ENCODE peak calls at places on chromosomes 13 and 19, in ten cellular contexts. One of them, this sample, is unnamed. For H3K4me1, the result is how much of the 10 kb centered on the place peaks cover.

GRCh38 chr19:51702754-51703654 is 9.9 kb downstream of the SPACA6 start:
- DNase-seq in H1: peak
- DNase-seq in endodermal cell: peak
- DNase-seq in aorta: peak
- DNase-seq in GM23338: peak
- DNase-seq in A549: no peak
- DNase-seq in CD4-positive, CD25-positive, alpha-beta regulatory T cell: no peak
- DNase-seq in adipocyte: no peak
- DNase-seq in thoracic aorta: no peak
- DNase-seq in tibial nerve: no peak
- DNase-seq in this sample: no peak

GRCh38 chr19:49793561-49793840 is 19.6 kb downstream of the FUZ start:
- DNase-seq in H1: no peak
- DNase-seq in endodermal cell: no peak
- DNase-seq in aorta: no peak
- DNase-seq in GM23338: no peak
- DNase-seq in A549: peak
- DNase-seq in CD4-positive, CD25-positive, alpha-beta regulatory T cell: no peak
- DNase-seq in adipocyte: no peak
- DNase-seq in thoracic aorta: no peak
- DNase-seq in tibial nerve: no peak
- DNase-seq in this sample: no peak

GRCh38 chr19:56613639-56614038 is 18.5 kb downstream of the ZNF71 start:
- DNase-seq in H1: no peak
- DNase-seq in endodermal cell: no peak
- DNase-seq in aorta: peak
- DNase-seq in GM23338: no peak
- DNase-seq in A549: no peak
- DNase-seq in CD4-positive, CD25-positive, alpha-beta regulatory T cell: no peak
- DNase-seq in adipocyte: no peak
- DNase-seq in thoracic aorta: no peak
- DNase-seq in tibial nerve: no peak
- DNase-seq in this sample: no peak

GRCh38 chr19:38046254-38047047 is 139.4 kb downstream of the SIPA1L3 start:
- DNase-seq in H1: no peak
- DNase-seq in endodermal cell: no peak
- DNase-seq in aorta: no peak
- DNase-seq in GM23338: no peak
- DNase-seq in A549: no peak
- DNase-seq in CD4-positive, CD25-positive, alpha-beta regulatory T cell: no peak
- DNase-seq in adipocyte: no peak
- DNase-seq in thoracic aorta: no peak
- DNase-seq in tibial nerve: no peak
- DNase-seq in this sample: no peak

GRCh38 chr13:34913040-34913439 is 29.0 kb upstream of the NBEA start:
- DNase-seq in H1: peak
- DNase-seq in endodermal cell: peak
- DNase-seq in aorta: no peak
- DNase-seq in GM23338: peak
- DNase-seq in A549: peak
- DNase-seq in CD4-positive, CD25-positive, alpha-beta regulatory T cell: no peak
- DNase-seq in adipocyte: peak
- DNase-seq in thoracic aorta: no peak
- DNase-seq in tibial nerve: no peak
- DNase-seq in this sample: peak

GRCh38 chr19:45878043-45878794 is 7.7 kb downstream of the IRF2BP1 start:
- DNase-seq in H1: no peak
- DNase-seq in endodermal cell: peak
- DNase-seq in aorta: no peak
- DNase-seq in GM23338: no peak
- DNase-seq in A549: no peak
- DNase-seq in CD4-positive, CD25-positive, alpha-beta regulatory T cell: no peak
- DNase-seq in adipocyte: no peak
- DNase-seq in thoracic aorta: no peak
- DNase-seq in tibial nerve: no peak
- DNase-seq in this sample: no peak

GRCh38 chr13:111962431-111962891 is 104.5 kb upstream of the SOX1 start:
- DNase-seq in H1: no peak
- DNase-seq in endodermal cell: no peak
- DNase-seq in aorta: no peak
- DNase-seq in GM23338: no peak
- DNase-seq in A549: no peak
- DNase-seq in CD4-positive, CD25-positive, alpha-beta regulatory T cell: no peak
- DNase-seq in adipocyte: no peak
- DNase-seq in thoracic aorta: no peak
- DNase-seq in tibial nerve: no peak
- DNase-seq in this sample: no peak

GRCh38 chr13:52644108-52644507 is 1.9 kb downstream of the HNRNPA1L2 start:
- DNase-seq in H1: no peak
- DNase-seq in endodermal cell: no peak
- DNase-seq in aorta: no peak
- DNase-seq in GM23338: no peak
- DNase-seq in A549: no peak
- DNase-seq in CD4-positive, CD25-positive, alpha-beta regulatory T cell: no peak
- DNase-seq in adipocyte: no peak
- DNase-seq in thoracic aorta: no peak
- DNase-seq in tibial nerve: no peak
- DNase-seq in this sample: no peak

GRCh38 chr13:79528759-79529191 is 47.8 kb downstream of the NDFIP2 start:
- DNase-seq in H1: no peak
- DNase-seq in endodermal cell: no peak
- DNase-seq in aorta: no peak
- DNase-seq in GM23338: no peak
- DNase-seq in A549: no peak
- DNase-seq in CD4-positive, CD25-positive, alpha-beta regulatory T cell: no peak
- DNase-seq in adipocyte: no peak
- DNase-seq in thoracic aorta: no peak
- DNase-seq in tibial nerve: no peak
- DNase-seq in this sample: no peak

GRCh38 chr19:52034051-52034728 is 6.0 kb upstream of the ZNF614 start:
- DNase-seq in H1: no peak
- DNase-seq in endodermal cell: no peak
- DNase-seq in aorta: no peak
- DNase-seq in GM23338: no peak
- DNase-seq in A549: peak
- DNase-seq in CD4-positive, CD25-positive, alpha-beta regulatory T cell: no peak
- DNase-seq in adipocyte: no peak
- DNase-seq in thoracic aorta: no peak
- DNase-seq in tibial nerve: no peak
- DNase-seq in this sample: no peak

GRCh38 chr19:28553005-28553404 is 659.9 kb downstream of the UQCRFS1 start:
- DNase-seq in H1: no peak
- DNase-seq in endodermal cell: no peak
- DNase-seq in aorta: no peak
- DNase-seq in GM23338: no peak
- DNase-seq in A549: no peak
- DNase-seq in CD4-positive, CD25-positive, alpha-beta regulatory T cell: no peak
- DNase-seq in adipocyte: no peak
- DNase-seq in thoracic aorta: no peak
- DNase-seq in tibial nerve: no peak
- DNase-seq in this sample: no peak

GRCh38 chr13:25846227-25846984 is 205.4 kb downstream of the SHISA2 start:
- DNase-seq in H1: no peak
- DNase-seq in endodermal cell: no peak
- DNase-seq in aorta: no peak
- DNase-seq in GM23338: no peak
- DNase-seq in A549: no peak
- DNase-seq in CD4-positive, CD25-positive, alpha-beta regulatory T cell: no peak
- DNase-seq in adipocyte: no peak
- DNase-seq in thoracic aorta: no peak
- DNase-seq in tibial nerve: no peak
- DNase-seq in this sample: no peak

GRCh38 chr13:27375686-27376326 is 48.6 kb upstream of the GTF3A start:
- DNase-seq in H1: no peak
- DNase-seq in endodermal cell: peak
- DNase-seq in aorta: peak
- DNase-seq in GM23338: peak
- DNase-seq in A549: peak
- DNase-seq in CD4-positive, CD25-positive, alpha-beta regulatory T cell: peak
- DNase-seq in adipocyte: peak
- DNase-seq in thoracic aorta: no peak
- DNase-seq in tibial nerve: no peak
- DNase-seq in this sample: peak

DNA sequence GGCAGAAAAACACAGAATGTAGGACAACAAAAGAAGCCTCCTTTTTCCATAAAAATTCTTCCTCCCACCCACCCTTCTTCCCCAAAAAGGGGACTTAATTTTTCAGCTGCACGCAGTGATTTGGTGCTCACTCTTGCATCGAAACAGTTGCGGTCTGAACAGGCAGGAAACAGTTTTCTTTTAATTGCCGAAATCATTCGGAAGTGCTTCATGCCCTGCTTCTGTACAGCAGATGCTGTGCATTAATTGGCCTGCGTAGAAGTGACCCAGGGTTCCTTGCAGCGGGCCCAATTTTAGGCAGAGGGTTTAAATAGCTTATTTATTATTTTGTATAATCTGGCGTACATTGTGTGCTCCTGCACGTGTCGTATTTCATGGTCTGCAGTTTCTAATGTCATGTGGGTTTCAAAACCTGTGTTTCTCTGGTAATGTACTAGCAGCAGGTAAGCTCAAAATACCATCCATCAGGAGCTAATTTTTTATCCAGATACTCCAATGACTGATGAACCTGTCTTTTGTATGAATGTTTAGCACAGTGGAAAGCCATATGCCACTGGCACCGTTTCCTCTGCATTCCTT is 66.6 kb downstream of the GGACT start:
- DNase-seq in H1: no peak
- DNase-seq in endodermal cell: peak
- DNase-seq in aorta: no peak
- DNase-seq in GM23338: no peak
- DNase-seq in A549: no peak
- DNase-seq in CD4-positive, CD25-positive, alpha-beta regulatory T cell: peak
- DNase-seq in adipocyte: no peak
- DNase-seq in thoracic aorta: no peak
- DNase-seq in tibial nerve: no peak
- DNase-seq in this sample: no peak
- H3K4me1 ChIP-seq in H1: under half
- H3K4me1 ChIP-seq in endodermal cell: under half
- H3K4me1 ChIP-seq in aorta: under half
- H3K4me1 ChIP-seq in GM23338: half or more
- H3K4me1 ChIP-seq in A549: under half
- H3K4me1 ChIP-seq in CD4-positive, CD25-positive, alpha-beta regulatory T cell: under half
- H3K4me1 ChIP-seq in adipocyte: under half
- H3K4me1 ChIP-seq in thoracic aorta: under half
- H3K4me1 ChIP-seq in tibial nerve: under half
- H3K4me1 ChIP-seq in this sample: under half

DNA sequence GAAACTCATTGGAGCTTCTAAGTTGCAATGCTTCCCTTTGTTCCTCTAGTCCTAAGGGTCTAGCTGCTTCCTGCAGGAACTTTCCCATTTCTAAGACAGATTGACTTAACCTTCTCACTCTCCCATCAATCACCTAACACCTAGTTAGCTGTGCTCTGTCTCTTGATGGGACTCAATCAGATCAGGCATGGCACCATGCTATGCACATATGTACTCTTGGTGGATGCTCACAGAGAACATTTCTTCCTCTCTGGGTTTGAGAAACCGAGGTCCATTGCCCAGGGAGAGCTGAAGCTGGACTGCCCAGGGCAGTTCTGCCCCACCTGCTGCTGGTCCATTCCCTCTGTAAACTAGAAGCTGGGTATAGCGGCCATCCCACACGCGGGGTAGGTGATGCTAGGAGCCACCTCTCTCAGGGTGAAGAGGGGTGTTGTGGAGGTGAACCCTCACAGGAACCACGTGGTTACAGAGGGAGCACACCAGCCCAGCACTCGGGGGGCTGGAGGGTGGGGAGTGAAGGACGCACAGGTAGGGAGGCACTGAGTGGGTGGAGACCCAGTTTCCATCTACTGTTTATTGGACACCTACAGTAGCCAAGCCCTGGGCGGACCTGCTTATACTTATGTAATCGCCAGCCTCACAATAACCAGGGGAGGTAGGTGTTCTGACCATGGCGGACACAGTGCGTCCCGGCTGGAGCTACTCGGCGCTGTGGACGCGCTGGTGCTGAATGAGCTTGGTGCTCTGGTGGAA is 3.1 kb upstream of the UBE2M start:
- DNase-seq in H1: no peak
- DNase-seq in endodermal cell: no peak
- DNase-seq in aorta: no peak
- DNase-seq in GM23338: no peak
- DNase-seq in A549: no peak
- DNase-seq in CD4-positive, CD25-positive, alpha-beta regulatory T cell: no peak
- DNase-seq in adipocyte: no peak
- DNase-seq in thoracic aorta: no peak
- DNase-seq in tibial nerve: no peak
- DNase-seq in this sample: no peak
- H3K4me3 ChIP-seq in H1: no peak
- H3K4me3 ChIP-seq in endodermal cell: no peak
- H3K4me3 ChIP-seq in aorta: no peak
- H3K4me3 ChIP-seq in GM23338: peak
- H3K4me3 ChIP-seq in A549: no peak
- H3K4me3 ChIP-seq in CD4-positive, CD25-positive, alpha-beta regulatory T cell: no peak
- H3K4me3 ChIP-seq in adipocyte: peak
- H3K4me3 ChIP-seq in thoracic aorta: peak
- H3K4me3 ChIP-seq in tibial nerve: peak
- H3K4me3 ChIP-seq in this sample: no peak

GRCh38 chr19:39412867-39413268 is 399 bp downstream of the PLEKHG2 start:
- DNase-seq in H1: no peak
- DNase-seq in endodermal cell: no peak
- DNase-seq in aorta: no peak
- DNase-seq in GM23338: peak
- DNase-seq in A549: no peak
- DNase-seq in CD4-positive, CD25-positive, alpha-beta regulatory T cell: no peak
- DNase-seq in adipocyte: no peak
- DNase-seq in thoracic aorta: no peak
- DNase-seq in tibial nerve: no peak
- DNase-seq in this sample: no peak
- H3K4me1 ChIP-seq in H1: under half
- H3K4me1 ChIP-seq in endodermal cell: under half
- H3K4me1 ChIP-seq in aorta: under half
- H3K4me1 ChIP-seq in GM23338: under half
- H3K4me1 ChIP-seq in A549: under half
- H3K4me1 ChIP-seq in CD4-positive, CD25-positive, alpha-beta regulatory T cell: half or more
- H3K4me1 ChIP-seq in adipocyte: under half
- H3K4me1 ChIP-seq in thoracic aorta: under half
- H3K4me1 ChIP-seq in tibial nerve: half or more
- H3K4me1 ChIP-seq in this sample: under half

DNA sequence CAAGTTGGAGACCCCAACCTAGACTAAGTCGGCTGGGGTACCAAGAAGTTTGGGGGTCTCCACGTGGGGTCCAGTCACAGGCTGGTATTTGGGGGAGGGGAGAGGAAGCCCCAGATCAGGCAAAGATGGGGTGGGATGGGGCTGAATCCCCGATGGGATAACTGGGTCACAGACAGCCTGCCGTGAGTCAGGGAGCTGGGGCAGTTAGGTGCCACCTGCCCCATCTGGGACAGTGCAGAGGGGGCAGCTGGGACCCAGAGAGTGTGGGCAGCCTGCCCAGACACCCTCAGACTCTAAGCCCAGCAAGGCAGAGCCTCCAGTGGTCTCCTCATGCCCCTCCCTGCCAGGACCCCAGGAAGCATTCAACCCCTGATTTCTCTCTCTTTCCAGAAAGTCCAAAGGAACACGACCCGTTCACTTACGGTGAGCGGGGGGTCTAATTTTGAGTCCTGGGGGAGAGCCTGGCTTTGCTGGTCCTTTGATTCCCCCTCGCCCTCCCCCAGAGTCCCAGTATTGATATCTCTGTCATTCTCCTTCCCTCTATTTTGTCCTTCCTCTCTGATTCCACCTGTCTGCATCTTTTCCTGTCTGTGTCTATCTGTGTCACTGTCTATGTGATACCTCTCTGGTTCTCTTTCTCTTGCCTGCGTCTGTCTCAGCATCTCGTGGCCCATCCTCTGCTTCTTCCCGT is 1.7 kb downstream of the FXYD1 start:
- DNase-seq in H1: no peak
- DNase-seq in endodermal cell: no peak
- DNase-seq in aorta: no peak
- DNase-seq in GM23338: no peak
- DNase-seq in A549: no peak
- DNase-seq in CD4-positive, CD25-positive, alpha-beta regulatory T cell: no peak
- DNase-seq in adipocyte: no peak
- DNase-seq in thoracic aorta: no peak
- DNase-seq in tibial nerve: no peak
- DNase-seq in this sample: no peak
- H3K4me3 ChIP-seq in H1: no peak
- H3K4me3 ChIP-seq in endodermal cell: no peak
- H3K4me3 ChIP-seq in aorta: no peak
- H3K4me3 ChIP-seq in GM23338: peak
- H3K4me3 ChIP-seq in A549: no peak
- H3K4me3 ChIP-seq in CD4-positive, CD25-positive, alpha-beta regulatory T cell: no peak
- H3K4me3 ChIP-seq in adipocyte: peak
- H3K4me3 ChIP-seq in thoracic aorta: peak
- H3K4me3 ChIP-seq in tibial nerve: peak
- H3K4me3 ChIP-seq in this sample: no peak

This sample was measured in HAP-1.